ENCODE peak calls at places on chromosomes 4 and X, in ten cellular contexts. W is left ventricle myocardium inferior; Q is CD4-positive, alpha-beta T cell; I is AG04450; A is prostate gland; P is Peyer's patch; G is right lobe of liver; Y is endothelial cell of umbilical vein; C is tibial artery; O is lung. S is an unnamed sample. For H3K27me3, the result is how much of the 10 kb centered on the place peaks cover.

GRCh38 chrX:19926095-19926494 is 38.7 kb upstream of the SH3KBP1 start:
- DNase-seq in W (no peak), Q (no peak), I (no peak), A (no peak), P (no peak), G (no peak), Y (no peak), C (no peak), O (no peak), S (no peak)

GRCh38 chrX:69285881-69286545 is 120.8 kb upstream of the PJA1 start:
- DNase-seq in W (peak), Q (peak), I (no peak), A (peak), P (peak), G (peak), Y (no peak), C (peak), O (peak), S (peak)

GRCh38 chr4:100795581-100795980 is 277.8 kb upstream of the EMCN start:
- DNase-seq in W (no peak), Q (no peak), I (no peak), A (no peak), P (no peak), G (no peak), Y (no peak), C (no peak), O (no peak), S (no peak)

GRCh38 chr4:152522245-152522644 is 13.6 kb downstream of the FBXW7 start:
- DNase-seq in W (no peak), Q (no peak), I (no peak), A (no peak), P (no peak), G (no peak), Y (no peak), C (no peak), O (no peak), S (no peak)

GRCh38 chr4:182492456-182492855 is 249.3 kb downstream of the TENM3 start:
- DNase-seq in W (no peak), Q (no peak), I (peak), A (no peak), P (no peak), G (no peak), Y (peak), C (no peak), O (no peak), S (no peak)

GRCh38 chr4:118032691-118033090 is 1.6 kb upstream of the NDST3 start:
- DNase-seq in W (no peak), Q (no peak), I (no peak), A (no peak), P (no peak), G (no peak), Y (peak), C (no peak), O (no peak), S (no peak)

GRCh38 chrX:2507904-2508630 is 7.3 kb upstream of the DHRSX start:
- DNase-seq in W (no peak), Q (no peak), I (no peak), A (no peak), P (no peak), G (peak), Y (no peak), C (no peak), O (no peak), S (no peak)

GRCh38 chrX:133610056-133610455 is 194.8 kb upstream of the GPC4 start:
- DNase-seq in W (no peak), Q (no peak), I (no peak), A (no peak), P (no peak), G (no peak), Y (no peak), C (no peak), O (no peak), S (no peak)

GRCh38 chr4:54104907-54105306 is 4.9 kb downstream of the GSX2 start:
- DNase-seq in W (no peak), Q (no peak), I (no peak), A (no peak), P (no peak), G (no peak), Y (no peak), C (no peak), O (no peak), S (no peak)

GRCh38 chr4:7803992-7804758 is 135.5 kb downstream of the AFAP1 start:
- DNase-seq in W (peak), Q (peak), I (no peak), A (peak), P (peak), G (peak), Y (peak), C (peak), O (peak), S (peak)

GRCh38 chrX:9859711-9860555 is 73.7 kb downstream of the SHROOM2 start:
- DNase-seq in W (no peak), Q (no peak), I (no peak), A (no peak), P (no peak), G (no peak), Y (no peak), C (no peak), O (no peak), S (no peak)

GRCh38 chr4:56197387-56197786 is 189.9 kb downstream of the AASDH start:
- DNase-seq in W (no peak), Q (no peak), I (no peak), A (no peak), P (no peak), G (no peak), Y (no peak), C (no peak), O (no peak), S (no peak)

GRCh38 chr4:113646456-113646809 is 115.1 kb downstream of the CAMK2D start:
- DNase-seq in W (no peak), Q (no peak), I (no peak), A (peak), P (no peak), G (no peak), Y (no peak), C (no peak), O (no peak), S (no peak)

GRCh38 chr4:83618991-83619390 is 83.1 kb downstream of the GPAT3 start:
- DNase-seq in W (no peak), Q (no peak), I (no peak), A (no peak), P (no peak), G (no peak), Y (peak), C (no peak), O (peak), S (no peak)

GRCh38 chr4:7760706-7761105 is 179.0 kb downstream of the AFAP1 start:
- DNase-seq in W (no peak), Q (no peak), I (no peak), A (no peak), P (no peak), G (no peak), Y (no peak), C (no peak), O (no peak), S (no peak)

GRCh38 chrX:133402042-133402453 is 13.2 kb downstream of the GPC4 start:
- DNase-seq in W (no peak), Q (no peak), I (no peak), A (no peak), P (no peak), G (no peak), Y (no peak), C (no peak), O (no peak), S (no peak)

GRCh38 chrX:111041018-111041462 is 55.0 kb upstream of the PAK3 start:
- DNase-seq in W (no peak), Q (peak), I (peak), A (no peak), P (no peak), G (no peak), Y (no peak), C (no peak), O (no peak), S (peak)

GRCh38 chrX:14504960-14505538 is 24.3 kb upstream of the GLRA2 start:
- DNase-seq in W (no peak), Q (no peak), I (no peak), A (no peak), P (no peak), G (no peak), Y (no peak), C (no peak), O (no peak), S (no peak)

GRCh38 chrX:133776072-133776471 is 209.3 kb downstream of the GPC3 start:
- DNase-seq in W (peak), Q (peak), I (no peak), A (no peak), P (no peak), G (no peak), Y (peak), C (no peak), O (no peak), S (no peak)

GRCh38 chr4:153731239-153731638 is 28.6 kb downstream of the RNF175 start:
- DNase-seq in W (no peak), Q (no peak), I (peak), A (no peak), P (no peak), G (no peak), Y (no peak), C (no peak), O (no peak), S (no peak)

GRCh38 chr4:156248921-156249320 is 295.3 kb upstream of the CTSO start:
- DNase-seq in W (no peak), Q (no peak), I (no peak), A (no peak), P (no peak), G (no peak), Y (no peak), C (no peak), O (no peak), S (no peak)

GRCh38 chr4:168832746-168833575 is 177.1 kb downstream of the CBR4 start:
- DNase-seq in W (peak), Q (no peak), I (no peak), A (peak), P (no peak), G (peak), Y (peak), C (peak), O (no peak), S (no peak)

GRCh38 chr4:124953059-124953850 is 240.7 kb upstream of the ANKRD50 start:
- DNase-seq in W (no peak), Q (no peak), I (peak), A (no peak), P (no peak), G (no peak), Y (peak), C (no peak), O (no peak), S (no peak)

GRCh38 chr4:110344165-110344564 is 131.8 kb upstream of the ENPEP start:
- DNase-seq in W (no peak), Q (no peak), I (no peak), A (no peak), P (no peak), G (no peak), Y (no peak), C (no peak), O (no peak), S (no peak)

GRCh38 chr4:111880116-111880515 is 265.1 kb upstream of the FAM241A start:
- DNase-seq in W (no peak), Q (no peak), I (no peak), A (no peak), P (no peak), G (no peak), Y (no peak), C (no peak), O (no peak), S (no peak)

GRCh38 chr4:102318526-102318925 is 26.8 kb downstream of the SLC39A8 start:
- DNase-seq in W (no peak), Q (no peak), I (no peak), A (peak), P (no peak), G (no peak), Y (no peak), C (no peak), O (peak), S (no peak)

GRCh38 chr4:117491531-117491930 is 406.2 kb upstream of the TRAM1L1 start:
- DNase-seq in W (no peak), Q (no peak), I (no peak), A (no peak), P (no peak), G (no peak), Y (no peak), C (no peak), O (no peak), S (no peak)

GRCh38 chrX:108447303-108447702 is 7.7 kb downstream of the COL4A5 start:
- DNase-seq in W (no peak), Q (no peak), I (no peak), A (no peak), P (no peak), G (no peak), Y (no peak), C (no peak), O (no peak), S (no peak)

GRCh38 chr4:10565166-10565780 is 108.0 kb upstream of the ZNF518B start:
- DNase-seq in W (no peak), Q (no peak), I (no peak), A (no peak), P (no peak), G (no peak), Y (no peak), C (no peak), O (no peak), S (no peak)

GRCh38 chr4:30396772-30397475 is 323.2 kb upstream of the PCDH7 start:
- DNase-seq in W (no peak), Q (no peak), I (no peak), A (no peak), P (no peak), G (no peak), Y (peak), C (no peak), O (no peak), S (no peak)

GRCh38 chr4:75018811-75019210 is 85.9 kb downstream of the PARM1 start:
- DNase-seq in W (no peak), Q (no peak), I (no peak), A (no peak), P (no peak), G (no peak), Y (no peak), C (no peak), O (no peak), S (no peak)

GRCh38 chr4:172818901-172819300 is 349.7 kb upstream of the GALNT7 start:
- DNase-seq in W (no peak), Q (no peak), I (no peak), A (no peak), P (no peak), G (no peak), Y (no peak), C (no peak), O (no peak), S (no peak)

GRCh38 chrX:107389726-107390125 is 59.7 kb upstream of the FRMPD3 start:
- DNase-seq in W (no peak), Q (no peak), I (no peak), A (no peak), P (no peak), G (no peak), Y (no peak), C (no peak), O (no peak), S (no peak)

GRCh38 chrX:506341-506740 is 119.6 kb upstream of the PPP2R3B start:
- DNase-seq in W (no peak), Q (no peak), I (no peak), A (no peak), P (no peak), G (no peak), Y (no peak), C (no peak), O (no peak), S (no peak)

GRCh38 chrX:48938721-48939416 is 18.5 kb downstream of the OTUD5 start:
- DNase-seq in W (no peak), Q (no peak), I (no peak), A (no peak), P (peak), G (no peak), Y (no peak), C (no peak), O (no peak), S (no peak)

GRCh38 chr4:168978001-168978700 is 31.9 kb downstream of the CBR4 start:
- DNase-seq in W (no peak), Q (no peak), I (peak), A (no peak), P (no peak), G (no peak), Y (no peak), C (no peak), O (no peak), S (no peak)

GRCh38 chr4:7620086-7620813 is 185.5 kb upstream of the PSAPL1 start:
- DNase-seq in W (no peak), Q (no peak), I (no peak), A (no peak), P (no peak), G (no peak), Y (no peak), C (no peak), O (no peak), S (no peak)

GRCh38 chr4:173218411-173219125 is 50.0 kb downstream of the GALNT7 start:
- DNase-seq in W (no peak), Q (no peak), I (peak), A (no peak), P (no peak), G (no peak), Y (peak), C (no peak), O (no peak), S (no peak)

GRCh38 chr4:47669946-47670345 is 167.9 kb downstream of the CORIN start:
- DNase-seq in W (no peak), Q (no peak), I (no peak), A (no peak), P (no peak), G (no peak), Y (no peak), C (no peak), O (no peak), S (no peak)

GRCh38 chr4:106587558-106587957 is 219.0 kb upstream of the GIMD1 start:
- DNase-seq in W (no peak), Q (no peak), I (peak), A (no peak), P (no peak), G (no peak), Y (peak), C (no peak), O (no peak), S (no peak)

GRCh38 chrX:38891641-38892413 is 90.6 kb downstream of the MID1IP1 start:
- DNase-seq in W (no peak), Q (no peak), I (peak), A (no peak), P (no peak), G (no peak), Y (no peak), C (no peak), O (no peak), S (no peak)
- H3K27ac ChIP-seq in W (no peak), Q (no peak), I (peak), A (no peak), P (no peak), G (no peak), Y (no peak), C (no peak), O (no peak), S (no peak)

GRCh38 chr4:2425386-2426068 is 6.8 kb downstream of the CFAP99 start:
- DNase-seq in W (no peak), Q (no peak), I (no peak), A (no peak), P (no peak), G (no peak), Y (no peak), C (peak), O (no peak), S (no peak)

GRCh38 chr4:2423066-2423465 is 4.3 kb downstream of the CFAP99 start:
- DNase-seq in W (no peak), Q (no peak), I (no peak), A (no peak), P (no peak), G (no peak), Y (no peak), C (no peak), O (no peak), S (no peak)

GRCh38 chr4:2426069-2426397 is 7.3 kb downstream of the CFAP99 start:
- DNase-seq in W (no peak), Q (no peak), I (no peak), A (no peak), P (no peak), G (no peak), Y (no peak), C (peak), O (no peak), S (no peak)

GRCh38 chr4:2423695-2424094 is 4.9 kb downstream of the CFAP99 start:
- DNase-seq in W (no peak), Q (no peak), I (no peak), A (no peak), P (no peak), G (no peak), Y (no peak), C (peak), O (no peak), S (no peak)

GRCh38 chr4:2424581-2424980 is 5.8 kb downstream of the CFAP99 start:
- DNase-seq in W (no peak), Q (no peak), I (no peak), A (no peak), P (no peak), G (no peak), Y (no peak), C (peak), O (no peak), S (no peak)
- H3K27me3 ChIP-seq in W (half or more), Q (under half), I (under half), A (under half), P (under half), G (under half), Y (under half), C (half or more), O (under half), S (half or more)

GRCh38 chr4:80253510-80253909 is 13.0 kb upstream of the FGF5 start:
- DNase-seq in W (no peak), Q (no peak), I (no peak), A (no peak), P (no peak), G (no peak), Y (no peak), C (no peak), O (no peak), S (no peak)

GRCh38 chr4:80255374-80256095 is 10.9 kb upstream of the FGF5 start:
- DNase-seq in W (no peak), Q (no peak), I (no peak), A (no peak), P (no peak), G (no peak), Y (no peak), C (no peak), O (no peak), S (no peak)

GRCh38 chr4:80252427-80252826 is 14.0 kb upstream of the FGF5 start:
- DNase-seq in W (no peak), Q (no peak), I (no peak), A (no peak), P (no peak), G (no peak), Y (no peak), C (no peak), O (no peak), S (no peak)

GRCh38 chr4:80254114-80254513 is 12.3 kb upstream of the FGF5 start:
- DNase-seq in W (no peak), Q (no peak), I (no peak), A (no peak), P (no peak), G (no peak), Y (no peak), C (no peak), O (no peak), S (no peak)

GRCh38 chr4:80252953-80253352 is 13.5 kb upstream of the FGF5 start:
- DNase-seq in W (no peak), Q (no peak), I (no peak), A (no peak), P (no peak), G (no peak), Y (no peak), C (no peak), O (no peak), S (no peak)
- TF ChIP-seq CTCF in W (no peak), Q (no peak), I (no peak), A (no peak), P (no peak), G (no peak), Y (no peak), C (no peak), O (no peak), S (no peak)

GRCh38 chr4:139782926-139783542 is 117.4 kb downstream of the MGST2 start:
- DNase-seq in W (no peak), Q (no peak), I (no peak), A (no peak), P (no peak), G (no peak), Y (no peak), C (no peak), O (no peak), S (no peak)
- H3K27ac ChIP-seq in W (no peak), Q (no peak), I (no peak), A (no peak), P (no peak), G (no peak), Y (no peak), C (no peak), O (no peak), S (peak)

GRCh38 chr4:41873380-41874295 is 61.6 kb upstream of the TMEM33 start:
- DNase-seq in W (no peak), Q (no peak), I (no peak), A (no peak), P (no peak), G (no peak), Y (no peak), C (no peak), O (no peak), S (no peak)
- H3K27me3 ChIP-seq in W (half or more), Q (half or more), I (half or more), A (under half), P (under half), G (under half), Y (half or more), C (half or more), O (under half), S (under half)

GRCh38 chr4:160375746-160376452 is 1273.0 kb downstream of the RAPGEF2 start:
- DNase-seq in W (no peak), Q (no peak), I (no peak), A (no peak), P (no peak), G (no peak), Y (no peak), C (no peak), O (no peak), S (no peak)
- TF ChIP-seq CTCF in W (no peak), Q (no peak), I (no peak), A (no peak), P (no peak), G (no peak), Y (no peak), C (no peak), O (no peak), S (no peak)